ENCODE peak calls at places on chromosomes 16 and 17, in six cellular contexts. G is cardiac fibroblast, R is sigmoid colon, V is fibroblast of the aortic adventitia, U is omental fat pad, J is cardiac muscle cell. S is an unnamed sample.

GRCh38 chr16:29148867-29149272 is 164.0 kb downstream of the LAT start:
- DNase-seq in G (no peak), R (no peak), V (no peak), U (no peak), J (no peak), S (no peak)

GRCh38 chr17:64343833-64344637 is 46.6 kb downstream of the PECAM1 start:
- DNase-seq in G (peak), R (peak), V (peak), U (no peak), J (peak), S (no peak)

GRCh38 chr17:386145-386876 is 33.7 kb upstream of the RPH3AL start:
- DNase-seq in G (peak), R (peak), V (no peak), U (peak), J (peak), S (peak)

GRCh38 chr16:12639044-12639443 is 164.6 kb downstream of the CPPED1 start:
- DNase-seq in G (peak), R (no peak), V (no peak), U (no peak), J (no peak), S (no peak)

GRCh38 chr16:80200079-80200478 is 340.7 kb upstream of the DYNLRB2 start:
- DNase-seq in G (peak), R (no peak), V (peak), U (no peak), J (no peak), S (no peak)

GRCh38 chr16:85960486-85961046 is 61.6 kb downstream of the IRF8 start:
- DNase-seq in G (no peak), R (no peak), V (no peak), U (no peak), J (no peak), S (no peak)

GRCh38 chr16:29984764-29985147 is 10.7 kb downstream of the HIRIP3 start:
- DNase-seq in G (no peak), R (no peak), V (no peak), U (no peak), J (no peak), S (no peak)

GRCh38 chr17:30312218-30312617 is 20.5 kb upstream of the BLMH start:
- DNase-seq in G (no peak), R (no peak), V (no peak), U (no peak), J (no peak), S (no peak)

GRCh38 chr17:13293421-13293820 is 275.6 kb upstream of the ELAC2 start:
- DNase-seq in G (no peak), R (no peak), V (no peak), U (no peak), J (no peak), S (no peak)

GRCh38 chr16:4505356-4506153 is 29.4 kb downstream of the HMOX2 start:
- DNase-seq in G (no peak), R (no peak), V (no peak), U (no peak), J (no peak), S (no peak)

GRCh38 chr16:9596788-9597187 is 505.3 kb downstream of the HAPSTR1 start:
- DNase-seq in G (no peak), R (no peak), V (no peak), U (no peak), J (no peak), S (no peak)

GRCh38 chr17:11539637-11540036 is 58.6 kb upstream of the DNAH9 start:
- DNase-seq in G (no peak), R (no peak), V (no peak), U (no peak), J (no peak), S (no peak)

GRCh38 chr17:63984651-63985386 is 12.1 kb upstream of the SCN4A start:
- DNase-seq in G (peak), R (no peak), V (peak), U (no peak), J (peak), S (no peak)

GRCh38 chr17:2239882-2240430 is 63.6 kb downstream of the SMG6 start:
- DNase-seq in G (peak), R (peak), V (peak), U (no peak), J (peak), S (no peak)

GRCh38 chr16:53768593-53768992 is 64.6 kb downstream of the FTO start:
- DNase-seq in G (peak), R (no peak), V (peak), U (no peak), J (peak), S (no peak)

GRCh38 chr16:51615141-51615540 is 464.1 kb upstream of the SALL1 start:
- DNase-seq in G (no peak), R (no peak), V (no peak), U (no peak), J (no peak), S (no peak)

GRCh38 chr17:71180801-71181385 is 939.9 kb upstream of the SOX9 start:
- DNase-seq in G (peak), R (peak), V (no peak), U (no peak), J (peak), S (no peak)

GRCh38 chr16:69712914-69713581 is 13.3 kb downstream of the NQO1 start:
- DNase-seq in G (no peak), R (no peak), V (no peak), U (no peak), J (no peak), S (no peak)

GRCh38 chr17:62165378-62165722 is 100.3 kb upstream of the MED13 start:
- DNase-seq in G (no peak), R (no peak), V (no peak), U (no peak), J (no peak), S (no peak)
- TF ChIP-seq CTCF in G (no peak), R (no peak), V (no peak), U (no peak), J (no peak), S (no peak)

DNA sequence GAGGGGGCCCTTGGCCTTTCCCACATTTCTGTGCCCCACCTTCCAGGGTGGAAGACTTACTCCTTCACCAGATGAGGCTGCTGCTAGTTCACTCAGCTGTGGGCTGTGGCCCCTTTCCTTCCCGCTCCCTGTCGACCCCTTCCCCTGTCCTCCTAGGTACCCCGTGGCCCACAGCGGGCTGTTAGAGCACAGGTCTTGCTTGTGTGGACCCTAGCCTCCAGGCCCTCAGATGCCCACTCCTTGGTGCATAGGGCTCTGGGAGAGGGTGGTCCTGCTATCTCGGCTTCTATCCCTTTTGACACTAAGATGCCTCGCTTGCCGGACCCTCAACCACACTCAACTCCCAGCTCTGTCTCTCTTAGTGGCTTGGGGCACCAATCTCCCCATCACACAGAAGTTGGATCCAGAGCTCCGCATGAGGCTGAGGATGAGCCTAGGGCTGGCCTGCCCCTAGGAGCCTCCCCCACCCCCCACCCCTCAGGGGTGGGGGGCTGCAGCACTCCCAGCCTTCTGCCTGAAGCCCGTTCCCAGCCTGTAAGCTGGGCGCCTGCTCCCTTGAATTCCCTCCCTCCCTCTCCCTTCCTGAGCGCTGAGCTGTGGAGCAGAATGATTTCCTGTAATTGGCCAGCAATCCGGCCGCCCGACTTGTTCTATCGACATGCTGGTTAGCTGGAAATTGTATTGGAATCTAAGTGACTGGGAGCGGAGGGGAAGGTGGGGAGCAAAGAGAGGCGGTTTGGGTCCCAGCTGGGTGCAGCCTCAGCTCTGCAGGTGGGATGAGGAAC is 30.9 kb downstream of the DCAKD start:
- DNase-seq in G (no peak), R (peak), V (peak), U (no peak), J (peak), S (no peak)
- TF ChIP-seq CTCF in G (no peak), R (no peak), V (no peak), U (no peak), J (no peak), S (no peak)

GRCh38 chr17:51491416-51491815 is 231.1 kb downstream of the UTP18 start:
- DNase-seq in G (no peak), R (no peak), V (no peak), U (no peak), J (no peak), S (no peak)

GRCh38 chr17:51486091-51486490 is 225.7 kb downstream of the UTP18 start:
- DNase-seq in G (no peak), R (no peak), V (no peak), U (no peak), J (no peak), S (no peak)

GRCh38 chr17:51486885-51487520 is 226.7 kb downstream of the UTP18 start:
- DNase-seq in G (no peak), R (no peak), V (no peak), U (no peak), J (no peak), S (no peak)

GRCh38 chr17:51493206-51493605 is 232.9 kb downstream of the UTP18 start:
- DNase-seq in G (no peak), R (no peak), V (no peak), U (no peak), J (no peak), S (no peak)

DNA sequence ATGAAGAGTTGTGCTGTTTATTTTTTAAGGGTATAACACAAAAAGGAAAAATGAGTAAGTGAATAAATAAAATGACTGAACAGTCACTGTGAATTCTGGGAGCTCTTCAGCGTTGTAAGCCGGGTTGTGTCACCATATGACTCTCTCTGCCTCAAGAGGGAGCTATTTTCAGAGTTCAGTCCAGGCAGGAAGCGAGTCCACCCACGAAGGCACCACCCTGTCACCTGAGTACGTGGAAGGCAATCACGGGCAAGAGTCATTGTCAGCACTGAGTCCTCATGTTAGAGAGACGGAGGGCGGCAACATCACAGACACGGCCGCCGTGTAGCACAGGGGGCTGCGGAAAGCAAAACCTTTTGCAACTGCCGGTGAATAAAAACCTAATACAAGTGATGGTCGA is 227.6 kb downstream of the UTP18 start:
- DNase-seq in G (peak), R (no peak), V (no peak), U (no peak), J (no peak), S (no peak)
- TF ChIP-seq CTCF in G (no peak), R (no peak), V (no peak), U (no peak), J (no peak), S (peak)

DNA sequence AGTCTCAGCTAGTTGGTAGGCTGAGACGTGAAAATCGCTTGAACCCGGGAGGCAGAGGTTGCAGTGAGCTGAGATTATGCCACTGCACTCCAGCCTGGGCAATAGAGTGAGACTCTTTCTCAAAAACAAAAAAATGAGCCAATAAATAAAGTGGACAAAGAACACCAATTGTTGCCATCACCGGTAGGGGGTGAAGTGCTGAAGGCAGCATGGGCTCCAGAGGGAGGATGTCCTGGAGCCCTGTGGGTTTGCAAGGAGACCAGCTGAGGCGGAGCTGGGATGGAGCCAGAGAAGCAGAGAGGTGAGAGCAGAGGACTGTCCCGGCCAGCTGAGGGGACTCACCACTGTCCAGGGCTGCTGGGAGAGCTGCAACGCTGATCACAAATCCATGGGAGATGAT is 13.8 kb downstream of the CHST6 start:
- DNase-seq in G (no peak), R (no peak), V (no peak), U (no peak), J (no peak), S (no peak)
- TF ChIP-seq CTCF in G (no peak), R (no peak), V (no peak), U (no peak), J (no peak), S (no peak)

S was measured in progenitor cell of endocrine pancreas.